ENCODE peak calls at places on chromosomes 7 and 10, in ten cellular contexts. S is A549; E is activated CD8-positive, alpha-beta T cell treated with anti-CD3 and anti-CD28 coated beads for 36 hours; J is stimulated activated effector memory CD8-positive, alpha-beta T cell treated with anti-CD3 and anti-CD28 coated beads, Interleukin-12 subunit alpha, Interleukin-12 subunit beta, amount 100 ng/mL, for 72 hours; B is naive thymus-derived CD8-positive, alpha-beta T cell; L is central memory CD8-positive, alpha-beta T cell; P is psoas muscle; Y is right cardiac atrium; R is right lobe of liver; W is gastrocnemius medialis. D is an unnamed sample.

GRCh38 chr10:97427571-97428179 is 1.7 kb downstream of the PGAM1 start:
- ATAC-seq in L (no peak), Y (peak; percentile 4), B (no peak), P (no peak), R (peak; percentile 51), E (peak; percentile 11), W (no peak), J (peak; percentile 67), S (peak; percentile 19), D (no peak)

GRCh38 chr10:8365935-8366911 is 311.7 kb downstream of the GATA3 start:
- ATAC-seq in L (peak; percentile 75), J (peak; percentile 87), E (peak; percentile 82), B (no peak), W (no peak), Y (peak; percentile 88), R (peak; percentile 59), P (no peak), S (peak; percentile 95), D (no peak)

GRCh38 chr10:98929709-98930108 is 305.9 kb downstream of the HPSE2 start:
- ATAC-seq in P (no peak), R (no peak), B (no peak), L (no peak), W (no peak), E (no peak), J (no peak), S (no peak), Y (no peak), D (no peak)

GRCh38 chr7:98771519-98772241 is 98.1 kb downstream of the TMEM130 start:
- ATAC-seq in W (no peak), Y (no peak), E (no peak), B (no peak), P (no peak), J (no peak), L (no peak), R (no peak), S (peak; percentile 48), D (peak; percentile 18)

GRCh38 chr10:92826504-92826903 is 21.8 kb upstream of the EXOC6 start:
- ATAC-seq in J (no peak), P (no peak), W (no peak), S (no peak), R (no peak), E (no peak), Y (no peak), B (no peak), L (no peak), D (no peak)

GRCh38 chr7:111424768-111425167 is 137.5 kb downstream of the IMMP2L start:
- ATAC-seq in Y (no peak), L (no peak), P (no peak), J (no peak), S (no peak), E (no peak), R (no peak), W (no peak), B (no peak), D (no peak)

GRCh38 chr7:74405191-74405898 is 48.4 kb upstream of the GTF2IRD1 start:
- ATAC-seq in P (peak; percentile 25), J (no peak), Y (no peak), W (no peak), E (no peak), S (peak; percentile 62), B (no peak), L (no peak), R (no peak), D (no peak)

GRCh38 chr7:33157311-33157710 is 27.9 kb downstream of the BBS9 start:
- ATAC-seq in Y (peak; percentile 85), W (no peak), J (no peak), E (no peak), B (no peak), L (no peak), S (no peak), R (no peak), P (no peak), D (no peak)

GRCh38 chr10:34866848-34867247 is 51.8 kb upstream of the PARD3 start:
- ATAC-seq in L (no peak), R (no peak), E (no peak), S (peak; percentile 77), P (no peak), J (no peak), B (no peak), W (no peak), Y (no peak), D (no peak)

GRCh38 chr7:32785365-32785764 is 106.2 kb downstream of the KBTBD2 start:
- ATAC-seq in Y (peak; percentile 54), W (no peak), J (no peak), S (peak; percentile 29), R (no peak), E (no peak), P (no peak), B (no peak), L (no peak), D (no peak)

GRCh38 chr7:107446988-107447387 is 22.9 kb upstream of the GPR22 start:
- ATAC-seq in R (no peak), L (no peak), J (no peak), S (no peak), B (no peak), Y (no peak), W (no peak), P (no peak), E (no peak), D (no peak)

GRCh38 chr7:70353310-70353947 is 755.2 kb downstream of the AUTS2 start:
- ATAC-seq in S (no peak), P (no peak), Y (no peak), L (no peak), J (no peak), B (no peak), E (no peak), R (no peak), W (no peak), D (no peak)

GRCh38 chr10:117925369-117925768 is 121.4 kb downstream of the RAB11FIP2 start:
- ATAC-seq in B (no peak), P (no peak), R (no peak), W (no peak), E (no peak), Y (no peak), L (no peak), S (no peak), J (no peak), D (no peak)

D was measured in stimulated activated memory B cell treated with anti-CD40 and anti-IgM and Interleukin-4, amounts not matched to agents 10 μg/mL and 1 μg/mL and 100 μg/mL, for 72 hours.